ENCODE peak calls at places on chromosomes 13 and 19, in seven cellular contexts. One of them, this sample, is unnamed.
A peak's percentile ranks its signal among the peaks of the same experiment; 100 is the strongest.

GRCh38 chr19:13181747-13182388 is 31.7 kb downstream of the IER2 start:
- DNase-seq in activated naive CD4-positive, alpha-beta T cell treated with anti-CD3 and anti-CD28 coated beads, Interleukin-2, amount 10 ng/mL, durations not matched to agents 7 days and 5 days: no peak
- DNase-seq in astrocyte of the spinal cord: peak; percentile 64
- DNase-seq in Calu3: no peak
- DNase-seq in transverse colon: peak; percentile 79
- DNase-seq in mesothelial cell of epicardium: peak; percentile 43
- DNase-seq in fibroblast of lung: peak; percentile 61
- DNase-seq in this sample: no peak

GRCh38 chr13:79485014-79485441 is 4.1 kb downstream of the NDFIP2 start:
- DNase-seq in transverse colon: peak; percentile 56
- DNase-seq in fibroblast of lung: peak; percentile 61
- DNase-seq in activated naive CD4-positive, alpha-beta T cell treated with anti-CD3 and anti-CD28 coated beads, Interleukin-2, amount 10 ng/mL, durations not matched to agents 7 days and 5 days: no peak
- DNase-seq in astrocyte of the spinal cord: peak; percentile 86
- DNase-seq in mesothelial cell of epicardium: no peak
- DNase-seq in Calu3: peak; percentile 10
- DNase-seq in this sample: no peak

GRCh38 chr19:55526216-55527196 is 10.4 kb downstream of the SBK2 start:
- DNase-seq in Calu3: peak; percentile 81
- DNase-seq in astrocyte of the spinal cord: peak; percentile 50
- DNase-seq in activated naive CD4-positive, alpha-beta T cell treated with anti-CD3 and anti-CD28 coated beads, Interleukin-2, amount 10 ng/mL, durations not matched to agents 7 days and 5 days: no peak
- DNase-seq in transverse colon: peak; percentile 80
- DNase-seq in mesothelial cell of epicardium: no peak
- DNase-seq in fibroblast of lung: peak; percentile 84
- DNase-seq in this sample: no peak

GRCh38 chr13:57311009-57311586 is 144.1 kb downstream of the PRR20E start:
- DNase-seq in astrocyte of the spinal cord: no peak
- DNase-seq in activated naive CD4-positive, alpha-beta T cell treated with anti-CD3 and anti-CD28 coated beads, Interleukin-2, amount 10 ng/mL, durations not matched to agents 7 days and 5 days: no peak
- DNase-seq in Calu3: no peak
- DNase-seq in transverse colon: no peak
- DNase-seq in fibroblast of lung: no peak
- DNase-seq in mesothelial cell of epicardium: no peak
- DNase-seq in this sample: no peak

GRCh38 chr13:23715762-23716235 is 145.6 kb downstream of the TNFRSF19 start:
- DNase-seq in astrocyte of the spinal cord: no peak
- DNase-seq in Calu3: peak; percentile 43
- DNase-seq in mesothelial cell of epicardium: no peak
- DNase-seq in fibroblast of lung: no peak
- DNase-seq in transverse colon: no peak
- DNase-seq in activated naive CD4-positive, alpha-beta T cell treated with anti-CD3 and anti-CD28 coated beads, Interleukin-2, amount 10 ng/mL, durations not matched to agents 7 days and 5 days: no peak
- DNase-seq in this sample: no peak

GRCh38 chr19:33641956-33642498 is 20.3 kb downstream of the CHST8 start:
- DNase-seq in mesothelial cell of epicardium: no peak
- DNase-seq in fibroblast of lung: no peak
- DNase-seq in astrocyte of the spinal cord: no peak
- DNase-seq in transverse colon: no peak
- DNase-seq in Calu3: no peak
- DNase-seq in activated naive CD4-positive, alpha-beta T cell treated with anti-CD3 and anti-CD28 coated beads, Interleukin-2, amount 10 ng/mL, durations not matched to agents 7 days and 5 days: no peak
- DNase-seq in this sample: no peak

GRCh38 chr13:45721203-45721731 is 19.1 kb downstream of the CBY2 start:
- DNase-seq in transverse colon: no peak
- DNase-seq in astrocyte of the spinal cord: no peak
- DNase-seq in fibroblast of lung: no peak
- DNase-seq in Calu3: no peak
- DNase-seq in activated naive CD4-positive, alpha-beta T cell treated with anti-CD3 and anti-CD28 coated beads, Interleukin-2, amount 10 ng/mL, durations not matched to agents 7 days and 5 days: no peak
- DNase-seq in mesothelial cell of epicardium: no peak
- DNase-seq in this sample: no peak

GRCh38 chr13:51202477-51203046 is 19.6 kb upstream of the FAM124A start:
- DNase-seq in astrocyte of the spinal cord: no peak
- DNase-seq in activated naive CD4-positive, alpha-beta T cell treated with anti-CD3 and anti-CD28 coated beads, Interleukin-2, amount 10 ng/mL, durations not matched to agents 7 days and 5 days: no peak
- DNase-seq in mesothelial cell of epicardium: no peak
- DNase-seq in Calu3: no peak
- DNase-seq in fibroblast of lung: no peak
- DNase-seq in transverse colon: no peak
- DNase-seq in this sample: no peak

GRCh38 chr19:41023193-41023592 is 32.1 kb downstream of the CYP2B6 start:
- DNase-seq in activated naive CD4-positive, alpha-beta T cell treated with anti-CD3 and anti-CD28 coated beads, Interleukin-2, amount 10 ng/mL, durations not matched to agents 7 days and 5 days: no peak
- DNase-seq in transverse colon: no peak
- DNase-seq in fibroblast of lung: no peak
- DNase-seq in astrocyte of the spinal cord: no peak
- DNase-seq in mesothelial cell of epicardium: no peak
- DNase-seq in Calu3: peak; percentile 35
- DNase-seq in this sample: no peak

GRCh38 chr19:45492137-45492626 is 4.7 kb downstream of the RTN2 start:
- DNase-seq in mesothelial cell of epicardium: no peak
- DNase-seq in astrocyte of the spinal cord: no peak
- DNase-seq in Calu3: no peak
- DNase-seq in fibroblast of lung: no peak
- DNase-seq in activated naive CD4-positive, alpha-beta T cell treated with anti-CD3 and anti-CD28 coated beads, Interleukin-2, amount 10 ng/mL, durations not matched to agents 7 days and 5 days: no peak
- DNase-seq in transverse colon: no peak
- DNase-seq in this sample: no peak

GRCh38 chr13:67829641-67830040 is 599.5 kb upstream of the PCDH9 start:
- DNase-seq in Calu3: no peak
- DNase-seq in transverse colon: no peak
- DNase-seq in mesothelial cell of epicardium: no peak
- DNase-seq in fibroblast of lung: no peak
- DNase-seq in astrocyte of the spinal cord: peak; percentile 11
- DNase-seq in activated naive CD4-positive, alpha-beta T cell treated with anti-CD3 and anti-CD28 coated beads, Interleukin-2, amount 10 ng/mL, durations not matched to agents 7 days and 5 days: no peak
- DNase-seq in this sample: no peak

GRCh38 chr13:113437408-113438010 is 15.8 kb downstream of the ADPRHL1 start:
- DNase-seq in fibroblast of lung: no peak
- DNase-seq in Calu3: no peak
- DNase-seq in astrocyte of the spinal cord: no peak
- DNase-seq in transverse colon: no peak
- DNase-seq in mesothelial cell of epicardium: no peak
- DNase-seq in activated naive CD4-positive, alpha-beta T cell treated with anti-CD3 and anti-CD28 coated beads, Interleukin-2, amount 10 ng/mL, durations not matched to agents 7 days and 5 days: no peak
- DNase-seq in this sample: no peak

GRCh38 chr13:79245937-79246574 is 160.0 kb downstream of the RBM26 start:
- DNase-seq in Calu3: no peak
- DNase-seq in transverse colon: no peak
- DNase-seq in mesothelial cell of epicardium: no peak
- DNase-seq in activated naive CD4-positive, alpha-beta T cell treated with anti-CD3 and anti-CD28 coated beads, Interleukin-2, amount 10 ng/mL, durations not matched to agents 7 days and 5 days: no peak
- DNase-seq in fibroblast of lung: no peak
- DNase-seq in astrocyte of the spinal cord: no peak
- DNase-seq in this sample: no peak

GRCh38 chr19:38544569-38545315 is 73.0 kb downstream of the MAP4K1 start:
- DNase-seq in transverse colon: no peak
- DNase-seq in mesothelial cell of epicardium: no peak
- DNase-seq in astrocyte of the spinal cord: no peak
- DNase-seq in fibroblast of lung: no peak
- DNase-seq in activated naive CD4-positive, alpha-beta T cell treated with anti-CD3 and anti-CD28 coated beads, Interleukin-2, amount 10 ng/mL, durations not matched to agents 7 days and 5 days: no peak
- DNase-seq in Calu3: no peak
- DNase-seq in this sample: peak; percentile 29

GRCh38 chr13:35789335-35790166 is 313.1 kb upstream of the MAB21L1 start:
- DNase-seq in astrocyte of the spinal cord: peak; percentile 64
- DNase-seq in mesothelial cell of epicardium: no peak
- DNase-seq in fibroblast of lung: peak; percentile 62
- DNase-seq in transverse colon: no peak
- DNase-seq in activated naive CD4-positive, alpha-beta T cell treated with anti-CD3 and anti-CD28 coated beads, Interleukin-2, amount 10 ng/mL, durations not matched to agents 7 days and 5 days: no peak
- DNase-seq in Calu3: no peak
- DNase-seq in this sample: peak; percentile 1

GRCh38 chr13:60482012-60482411 is 85.0 kb downstream of the TDRD3 start:
- DNase-seq in activated naive CD4-positive, alpha-beta T cell treated with anti-CD3 and anti-CD28 coated beads, Interleukin-2, amount 10 ng/mL, durations not matched to agents 7 days and 5 days: no peak
- DNase-seq in mesothelial cell of epicardium: no peak
- DNase-seq in fibroblast of lung: peak; percentile 31
- DNase-seq in transverse colon: no peak
- DNase-seq in Calu3: no peak
- DNase-seq in astrocyte of the spinal cord: peak; percentile 9
- DNase-seq in this sample: no peak

GRCh38 chr13:46622918-46623256 is 69.9 kb downstream of the LRCH1 start:
- DNase-seq in transverse colon: peak; percentile 41
- DNase-seq in astrocyte of the spinal cord: peak; percentile 60
- DNase-seq in fibroblast of lung: peak; percentile 92
- DNase-seq in mesothelial cell of epicardium: no peak
- DNase-seq in Calu3: no peak
- DNase-seq in activated naive CD4-positive, alpha-beta T cell treated with anti-CD3 and anti-CD28 coated beads, Interleukin-2, amount 10 ng/mL, durations not matched to agents 7 days and 5 days: no peak
- DNase-seq in this sample: peak; percentile 9

GRCh38 chr19:18170714-18171255 is 2.8 kb upstream of the IFI30 start:
- DNase-seq in fibroblast of lung: no peak
- DNase-seq in transverse colon: peak; percentile 65
- DNase-seq in Calu3: no peak
- DNase-seq in activated naive CD4-positive, alpha-beta T cell treated with anti-CD3 and anti-CD28 coated beads, Interleukin-2, amount 10 ng/mL, durations not matched to agents 7 days and 5 days: no peak
- DNase-seq in astrocyte of the spinal cord: no peak
- DNase-seq in mesothelial cell of epicardium: no peak
- DNase-seq in this sample: no peak

GRCh38 chr13:92196566-92197256 is 798.3 kb downstream of the GPC5 start:
- DNase-seq in Calu3: no peak
- DNase-seq in activated naive CD4-positive, alpha-beta T cell treated with anti-CD3 and anti-CD28 coated beads, Interleukin-2, amount 10 ng/mL, durations not matched to agents 7 days and 5 days: no peak
- DNase-seq in mesothelial cell of epicardium: no peak
- DNase-seq in fibroblast of lung: peak; percentile 51
- DNase-seq in astrocyte of the spinal cord: peak; percentile 39
- DNase-seq in transverse colon: no peak
- DNase-seq in this sample: no peak

GRCh38 chr13:28138756-28139470 is 568 bp downstream of the PAN3 start:
- DNase-seq in astrocyte of the spinal cord: peak; percentile 90
- DNase-seq in mesothelial cell of epicardium: peak; percentile 77
- DNase-seq in fibroblast of lung: peak; percentile 93
- DNase-seq in transverse colon: peak; percentile 87
- DNase-seq in Calu3: peak; percentile 68
- DNase-seq in activated naive CD4-positive, alpha-beta T cell treated with anti-CD3 and anti-CD28 coated beads, Interleukin-2, amount 10 ng/mL, durations not matched to agents 7 days and 5 days: peak; percentile 94
- DNase-seq in this sample: peak; percentile 51

GRCh38 chr19:33771308-33772101 is 25.2 kb upstream of the KCTD15 start:
- DNase-seq in fibroblast of lung: peak; percentile 57
- DNase-seq in mesothelial cell of epicardium: peak; percentile 73
- DNase-seq in transverse colon: peak; percentile 73
- DNase-seq in activated naive CD4-positive, alpha-beta T cell treated with anti-CD3 and anti-CD28 coated beads, Interleukin-2, amount 10 ng/mL, durations not matched to agents 7 days and 5 days: peak; percentile 79
- DNase-seq in Calu3: peak; percentile 88
- DNase-seq in astrocyte of the spinal cord: peak; percentile 49
- DNase-seq in this sample: peak; percentile 54

This sample was measured in NCI-H1048.